ENCODE peak calls at places on chromosomes 13 and 19, in ten cellular contexts. One of them, this sample, is unnamed.

GRCh38 chr19:39916851-39917396 is 17.5 kb downstream of the FCGBP start:
- DNase-seq in left colon: no peak
- DNase-seq in HuH-7: no peak
- DNase-seq in GOT3: no peak
- DNase-seq in fibroblast of lung: no peak
- DNase-seq in ELR: no peak
- DNase-seq in dermis microvascular lymphatic vessel endothelial cell: no peak
- DNase-seq in lower leg skin: no peak
- DNase-seq in heart right ventricle: no peak
- DNase-seq in GM12892: no peak
- DNase-seq in this sample: no peak

GRCh38 chr13:27523345-27524073 is 73.1 kb upstream of the MTIF3 start:
- DNase-seq in dermis microvascular lymphatic vessel endothelial cell: no peak
- DNase-seq in HuH-7: no peak
- DNase-seq in lower leg skin: no peak
- DNase-seq in left colon: no peak
- DNase-seq in GM12892: no peak
- DNase-seq in GOT3: no peak
- DNase-seq in ELR: no peak
- DNase-seq in fibroblast of lung: no peak
- DNase-seq in heart right ventricle: peak; percentile 23
- DNase-seq in this sample: no peak

GRCh38 chr13:44403720-44404063 is 30.1 kb downstream of the SERP2 start:
- DNase-seq in ELR: no peak
- DNase-seq in GM12892: no peak
- DNase-seq in GOT3: no peak
- DNase-seq in fibroblast of lung: no peak
- DNase-seq in heart right ventricle: no peak
- DNase-seq in dermis microvascular lymphatic vessel endothelial cell: no peak
- DNase-seq in HuH-7: no peak
- DNase-seq in left colon: no peak
- DNase-seq in lower leg skin: no peak
- DNase-seq in this sample: no peak

GRCh38 chr13:98507060-98507797 is 69.7 kb downstream of the STK24 start:
- DNase-seq in GM12892: no peak
- DNase-seq in lower leg skin: no peak
- DNase-seq in HuH-7: no peak
- DNase-seq in heart right ventricle: peak; percentile 80
- DNase-seq in ELR: no peak
- DNase-seq in dermis microvascular lymphatic vessel endothelial cell: peak; percentile 92
- DNase-seq in GOT3: no peak
- DNase-seq in fibroblast of lung: peak; percentile 80
- DNase-seq in left colon: peak; percentile 61
- DNase-seq in this sample: peak; percentile 64

GRCh38 chr13:48945626-48946025 is 30.1 kb upstream of the FNDC3A start:
- DNase-seq in dermis microvascular lymphatic vessel endothelial cell: no peak
- DNase-seq in GOT3: no peak
- DNase-seq in lower leg skin: no peak
- DNase-seq in ELR: no peak
- DNase-seq in GM12892: no peak
- DNase-seq in heart right ventricle: no peak
- DNase-seq in fibroblast of lung: no peak
- DNase-seq in left colon: no peak
- DNase-seq in HuH-7: no peak
- DNase-seq in this sample: no peak

GRCh38 chr13:83515267-83515666 is 367.0 kb downstream of the SLITRK1 start:
- DNase-seq in heart right ventricle: no peak
- DNase-seq in fibroblast of lung: peak; percentile 41
- DNase-seq in lower leg skin: no peak
- DNase-seq in GM12892: no peak
- DNase-seq in GOT3: no peak
- DNase-seq in ELR: peak; percentile 44
- DNase-seq in dermis microvascular lymphatic vessel endothelial cell: no peak
- DNase-seq in HuH-7: no peak
- DNase-seq in left colon: no peak
- DNase-seq in this sample: peak; percentile 5

GRCh38 chr19:12777217-12778019 is 2.1 kb upstream of the HOOK2 start:
- DNase-seq in left colon: peak; percentile 77
- DNase-seq in GM12892: peak; percentile 80
- DNase-seq in fibroblast of lung: peak; percentile 64
- DNase-seq in dermis microvascular lymphatic vessel endothelial cell: peak; percentile 81
- DNase-seq in ELR: peak; percentile 85
- DNase-seq in lower leg skin: peak; percentile 58
- DNase-seq in heart right ventricle: peak; percentile 80
- DNase-seq in HuH-7: peak; percentile 82
- DNase-seq in GOT3: no peak
- DNase-seq in this sample: peak; percentile 93

GRCh38 chr13:45781553-45782326 is 69.8 kb downstream of the SIAH3 start:
- DNase-seq in GOT3: no peak
- DNase-seq in left colon: peak; percentile 52
- DNase-seq in ELR: no peak
- DNase-seq in fibroblast of lung: peak; percentile 47
- DNase-seq in dermis microvascular lymphatic vessel endothelial cell: no peak
- DNase-seq in lower leg skin: no peak
- DNase-seq in HuH-7: no peak
- DNase-seq in heart right ventricle: peak; percentile 80
- DNase-seq in GM12892: no peak
- DNase-seq in this sample: peak; percentile 80

GRCh38 chr13:85287528-85287927 is 511.7 kb downstream of the SLITRK6 start:
- DNase-seq in HuH-7: no peak
- DNase-seq in GOT3: no peak
- DNase-seq in heart right ventricle: no peak
- DNase-seq in fibroblast of lung: no peak
- DNase-seq in ELR: no peak
- DNase-seq in GM12892: no peak
- DNase-seq in lower leg skin: no peak
- DNase-seq in dermis microvascular lymphatic vessel endothelial cell: no peak
- DNase-seq in left colon: no peak
- DNase-seq in this sample: no peak

GRCh38 chr13:114082849-114083645 is 49.4 kb downstream of the RASA3 start:
- DNase-seq in HuH-7: no peak
- DNase-seq in dermis microvascular lymphatic vessel endothelial cell: no peak
- DNase-seq in fibroblast of lung: peak; percentile 65
- DNase-seq in ELR: no peak
- DNase-seq in heart right ventricle: no peak
- DNase-seq in lower leg skin: no peak
- DNase-seq in left colon: no peak
- DNase-seq in GM12892: no peak
- DNase-seq in GOT3: no peak
- DNase-seq in this sample: no peak

GRCh38 chr19:34432797-34433196 is 4.6 kb downstream of the UBA2 start:
- DNase-seq in GM12892: no peak
- DNase-seq in HuH-7: no peak
- DNase-seq in left colon: no peak
- DNase-seq in lower leg skin: no peak
- DNase-seq in ELR: no peak
- DNase-seq in fibroblast of lung: no peak
- DNase-seq in GOT3: no peak
- DNase-seq in dermis microvascular lymphatic vessel endothelial cell: peak; percentile 82
- DNase-seq in heart right ventricle: peak; percentile 69
- DNase-seq in this sample: no peak